ENCODE peak calls at places on chromosome 17, in four cellular contexts. W, V, Y and J are unnamed samples.

GRCh38 chr17:56347646-56348045 is 194.4 kb downstream of the ANKFN1 start:
- DNase-seq in V (no peak), W (no peak), Y (no peak), J (no peak)

GRCh38 chr17:10622610-10623485 is 34.3 kb downstream of the MYH3 start:
- DNase-seq in V (no peak), W (no peak), Y (no peak), J (no peak)

GRCh38 chr17:10875411-10875810 is 37.5 kb upstream of the PIRT start:
- DNase-seq in Y (no peak), V (peak), W (no peak), J (no peak)

GRCh38 chr17:35723735-35724134 is 7.7 kb upstream of the RASL10B start:
- DNase-seq in V (no peak), W (no peak), Y (no peak), J (no peak)

GRCh38 chr17:29032798-29033197 is 10.1 kb upstream of the PIPOX start:
- DNase-seq in V (no peak), W (no peak), Y (no peak), J (no peak)

GRCh38 chr17:75689441-75689873 is 22.3 kb downstream of the SAP30BP start:
- DNase-seq in V (no peak), Y (no peak), W (peak), J (no peak)

GRCh38 chr17:73546121-73546520 is 98.1 kb downstream of the SDK2 start:
- DNase-seq in W (no peak), V (no peak), Y (no peak), J (no peak)

GRCh38 chr17:13594762-13595697 is 6.7 kb downstream of the HS3ST3A1 start:
- DNase-seq in V (peak), Y (peak), W (peak), J (peak)

GRCh38 chr17:44940321-44940720 is 7.3 kb downstream of the KIF18B start:
- DNase-seq in W (no peak), Y (peak), V (no peak), J (peak)

GRCh38 chr17:17769869-17770361 is 66.9 kb downstream of the SREBF1 start:
- DNase-seq in Y (no peak), V (no peak), W (no peak), J (no peak)

GRCh38 chr17:20315821-20316220 is 151.5 kb downstream of the LGALS9B start:
- DNase-seq in Y (no peak), W (no peak), V (no peak), J (no peak)

GRCh38 chr17:81510798-81511549 is 1.6 kb downstream of the ACTG1 start:
- DNase-seq in Y (no peak), V (no peak), W (no peak), J (peak)

GRCh38 chr17:1830288-1830687 is 483 bp downstream of the RPA1 start:
- DNase-seq in V (no peak), Y (peak), W (no peak), J (peak)

GRCh38 chr17:75878174-75878998 is at the start of gene TRIM47:
- DNase-seq in V (peak), W (no peak), Y (peak), J (peak)

GRCh38 chr17:67290244-67290993 is 45.4 kb upstream of the HELZ start:
- DNase-seq in V (no peak), W (no peak), Y (no peak), J (no peak)

GRCh38 chr17:75482098-75482943 is 25.9 kb downstream of the TMEM94 start:
- DNase-seq in V (no peak), W (no peak), Y (no peak), J (no peak)

GRCh38 chr17:75152971-75153853 is 1.1 kb downstream of the JPT1 start:
- DNase-seq in W (no peak), Y (peak), V (peak), J (peak)

GRCh38 chr17:22704674-22705073 is 1012.4 kb downstream of the KCNJ18 start:
- DNase-seq in V (no peak), W (no peak), Y (no peak), J (no peak)

GRCh38 chr17:22703786-22704441 is 1011.6 kb downstream of the KCNJ18 start:
- DNase-seq in W (no peak), V (peak), Y (no peak), J (peak)

GRCh38 chr17:22707626-22708025 is 1015.3 kb downstream of the KCNJ18 start:
- DNase-seq in Y (no peak), W (no peak), V (no peak), J (no peak)

DNA sequence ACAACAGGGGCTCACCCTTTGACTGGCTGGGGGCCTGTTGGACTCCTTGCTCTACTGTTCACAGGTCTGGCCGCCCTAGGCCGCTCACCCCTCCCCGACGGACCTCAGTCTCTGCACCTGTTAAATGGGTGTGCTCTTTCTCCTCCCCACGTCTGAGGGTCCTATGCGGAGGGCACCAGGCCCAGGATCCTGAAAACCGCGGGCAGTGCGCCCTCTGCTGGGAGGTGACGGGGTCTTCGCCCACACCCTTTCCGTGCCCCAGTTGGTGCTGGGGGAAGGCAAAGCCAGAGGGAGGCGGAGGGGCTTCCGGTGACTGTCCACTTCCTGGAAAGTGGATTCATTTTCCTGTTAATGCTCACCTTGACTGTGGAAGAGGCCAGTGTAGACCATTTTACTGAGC is 1010.9 kb downstream of the KCNJ18 start:
- DNase-seq in Y (no peak), V (peak), W (no peak), J (no peak)
- TF ChIP-seq HDAC2 in Y (no peak), V (no peak), W (no peak), J (no peak)

DNA sequence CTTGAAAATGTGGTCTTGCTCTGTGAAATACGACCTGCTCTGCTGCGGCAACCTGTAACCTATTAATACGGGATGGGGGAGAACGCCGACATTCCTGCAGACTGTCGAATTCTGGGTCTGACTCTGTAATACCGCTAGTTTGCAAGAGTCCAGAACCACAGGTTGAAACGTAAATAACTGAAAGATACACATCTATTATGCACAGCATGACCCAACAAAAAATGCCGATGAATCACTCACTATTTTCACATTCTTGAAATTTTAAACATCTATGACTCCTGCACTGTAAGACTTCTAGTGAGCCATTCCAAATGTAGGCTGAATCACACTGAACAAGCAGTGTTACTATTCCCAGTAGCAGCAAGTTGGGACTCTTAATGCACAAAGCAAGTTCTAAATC is 20.4 kb downstream of the VPS53 start:
- DNase-seq in V (no peak), W (no peak), Y (no peak), J (peak)
- TF ChIP-seq JUNB in V (no peak), W (no peak), Y (no peak), J (peak)

GRCh38 chr17:61378658-61379456 is 20.8 kb upstream of the TBX2 start:
- DNase-seq in Y (peak), W (no peak), V (no peak), J (no peak)

GRCh38 chr17:61379457-61380216 is 20.0 kb upstream of the TBX2 start:
- DNase-seq in W (no peak), V (no peak), Y (peak), J (no peak)

GRCh38 chr17:61380836-61381525 is 18.7 kb upstream of the TBX2 start:
- DNase-seq in W (no peak), Y (no peak), V (no peak), J (no peak)

GRCh38 chr17:61380217-61380835 is 19.3 kb upstream of the TBX2 start:
- DNase-seq in Y (no peak), V (no peak), W (no peak), J (no peak)

DNA sequence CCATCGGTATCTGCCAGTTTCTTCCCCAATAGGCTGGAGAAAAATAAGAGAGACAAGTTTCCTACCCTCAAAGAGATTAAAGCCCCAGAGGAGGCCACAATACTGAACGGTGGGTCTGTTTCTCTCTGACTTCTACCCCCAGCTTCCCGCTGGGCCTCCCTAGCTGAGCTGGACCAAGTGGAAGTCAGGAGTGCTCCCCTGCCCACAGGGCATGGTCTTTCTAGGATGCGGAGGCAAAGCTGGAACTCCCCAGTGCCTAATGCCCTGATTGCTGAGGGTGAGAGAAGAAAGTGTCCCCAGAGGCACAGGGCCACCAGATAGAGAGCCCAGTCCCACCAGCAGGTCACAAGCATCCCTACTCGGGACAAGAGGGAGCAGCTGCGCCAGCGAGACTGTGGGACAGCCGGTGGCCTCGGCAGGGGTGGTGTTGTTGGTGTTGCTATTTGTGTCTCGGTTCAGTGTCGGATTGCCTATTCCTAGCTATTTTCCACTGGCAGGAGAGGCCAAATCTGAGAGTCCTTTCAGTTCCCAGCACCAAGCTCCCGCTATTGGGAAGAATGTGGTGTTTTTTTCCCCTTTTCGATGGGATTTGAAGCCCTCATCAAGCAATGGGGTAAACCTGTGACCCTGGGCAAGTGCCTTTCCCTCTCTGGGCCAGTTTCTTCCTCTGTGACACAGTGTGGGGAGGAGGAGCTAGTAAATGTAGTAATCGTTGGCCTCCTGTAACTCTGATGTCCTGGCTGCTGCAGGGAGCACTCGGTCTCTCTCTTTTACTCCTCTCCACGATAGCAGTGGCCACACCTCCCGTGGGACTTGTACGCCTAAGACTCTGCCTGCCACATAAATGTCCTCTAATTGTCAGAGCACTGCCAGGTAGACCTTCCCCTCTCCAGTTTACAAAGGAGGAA is 22.5 kb upstream of the TBX2 start:
- DNase-seq in Y (no peak), V (no peak), W (no peak), J (no peak)
- TF ChIP-seq HDAC2 in Y (no peak), V (no peak), W (no peak), J (no peak)

GRCh38 chr17:38564869-38565268 is 40.9 kb downstream of the SRCIN1 start:
- DNase-seq in W (no peak), Y (no peak), V (peak), J (no peak)

GRCh38 chr17:38567350-38567749 is 38.4 kb downstream of the SRCIN1 start:
- DNase-seq in V (no peak), W (no peak), Y (no peak), J (no peak)

GRCh38 chr17:38568274-38568673 is 37.5 kb downstream of the SRCIN1 start:
- DNase-seq in W (no peak), Y (no peak), V (no peak), J (no peak)

GRCh38 chr17:38565853-38566665 is 39.7 kb downstream of the SRCIN1 start:
- DNase-seq in W (no peak), Y (no peak), V (no peak), J (no peak)

GRCh38 chr17:38566666-38567031 is 39.1 kb downstream of the SRCIN1 start:
- DNase-seq in W (no peak), V (no peak), Y (no peak), J (no peak)
- TF ChIP-seq JUNB in W (no peak), V (no peak), Y (no peak), J (no peak)

DNA sequence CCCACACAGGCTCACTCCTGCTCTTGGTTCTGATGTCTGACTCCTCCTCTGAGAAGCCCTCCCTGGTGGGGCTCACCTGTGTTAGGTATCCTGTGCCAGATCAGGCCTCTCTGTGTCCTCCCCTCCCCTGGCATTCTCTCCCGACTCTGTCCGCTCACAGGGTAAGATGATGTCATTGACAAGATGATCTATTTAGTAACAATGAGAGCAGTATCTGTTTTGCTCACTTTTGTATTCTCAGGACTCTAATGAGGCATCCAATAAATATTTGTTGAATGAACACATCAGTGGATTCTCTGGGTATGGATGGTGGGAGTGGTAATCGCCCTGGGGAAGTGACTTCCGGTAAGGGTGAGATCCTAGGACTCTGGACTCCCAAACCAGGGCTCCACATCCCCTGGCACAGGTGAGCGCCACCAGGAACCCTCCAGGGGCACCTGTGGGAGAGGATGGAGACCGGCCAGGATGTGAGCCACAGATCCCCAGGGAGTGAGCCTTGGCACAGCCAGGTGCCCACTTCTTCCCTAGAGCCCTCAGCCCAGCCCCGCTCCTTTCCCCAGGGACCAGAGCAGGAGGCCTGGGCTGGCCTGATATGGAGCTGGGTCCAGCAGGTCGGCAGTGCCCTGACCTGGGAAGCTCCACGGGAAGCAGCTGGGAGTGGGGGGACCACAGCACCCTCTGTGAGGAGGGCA is 5.4 kb upstream of the HAP1 start:
- DNase-seq in W (no peak), V (no peak), Y (peak), J (peak)
- TF ChIP-seq HDAC2 in W (no peak), V (no peak), Y (no peak), J (no peak)

DNA sequence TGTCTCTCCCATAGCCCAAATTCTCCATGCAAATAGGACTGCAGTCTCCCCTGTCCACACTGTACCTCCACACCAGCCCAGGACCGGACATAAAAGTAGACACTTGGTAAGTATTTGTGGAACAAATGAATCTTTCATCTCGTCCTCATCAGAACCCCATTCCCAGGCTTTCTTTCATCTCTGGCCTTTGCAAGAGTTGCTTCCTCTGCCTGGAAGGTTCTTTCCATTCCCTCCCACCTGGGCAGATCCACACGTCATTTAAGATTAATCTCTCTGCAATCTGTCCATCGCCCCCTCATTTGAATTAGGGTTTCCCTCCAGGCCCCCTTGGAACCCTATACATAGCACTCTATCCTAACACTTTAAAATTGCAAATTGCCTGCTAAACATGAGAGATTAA is 3.9 kb upstream of the NXPH3 start:
- DNase-seq in Y (no peak), W (no peak), V (no peak), J (no peak)
- TF ChIP-seq JUNB in Y (no peak), W (no peak), V (no peak), J (no peak)